ENCODE peak calls at places on chromosome 1, in four cellular contexts. D, L, Y and O are unnamed samples.

GRCh38 chr1:207283421-207283820 is 38.1 kb upstream of the CD55 start:
- DNase-seq in D (no peak), L (no peak), Y (no peak), O (no peak)

GRCh38 chr1:23530750-23531651 is at the start of gene E2F2:
- DNase-seq in D (peak; percentile 85), L (peak; percentile 88), Y (peak; percentile 96), O (peak; percentile 89)

GRCh38 chr1:162151900-162152829 is 82.7 kb downstream of the NOS1AP start:
- DNase-seq in D (no peak), L (peak; percentile 12), Y (no peak), O (no peak)

GRCh38 chr1:45444609-45445131 is 46.3 kb downstream of the TESK2 start:
- DNase-seq in D (no peak), L (no peak), Y (no peak), O (no peak)

GRCh38 chr1:205983925-205984725 is 19.1 kb downstream of the RAB7B start:
- DNase-seq in D (peak; percentile 40), L (peak; percentile 53), Y (peak; percentile 72), O (peak; percentile 9)

GRCh38 chr1:197268012-197268411 is at the start of gene CRB1:
- DNase-seq in D (peak; percentile 67), L (peak; percentile 5), Y (peak; percentile 9), O (peak; percentile 64)

GRCh38 chr1:9343269-9343668 is 50.6 kb downstream of the SPSB1 start:
- DNase-seq in D (no peak), L (no peak), Y (no peak), O (no peak)

GRCh38 chr1:18108313-18109057 is 887 bp downstream of the IGSF21 start:
- DNase-seq in D (no peak), L (no peak), Y (no peak), O (no peak)

GRCh38 chr1:65247419-65248359 is 61.7 kb upstream of the DNAJC6 start:
- DNase-seq in D (no peak), L (peak; percentile 100), Y (no peak), O (no peak)

GRCh38 chr1:25369241-25369640 is 31.1 kb downstream of the TMEM50A start:
- DNase-seq in D (no peak), L (peak; percentile 20), Y (no peak), O (no peak)

GRCh38 chr1:2349821-2350220 is 41.5 kb downstream of the MORN1 start:
- DNase-seq in D (no peak), L (no peak), Y (no peak), O (no peak)

GRCh38 chr1:24111264-24111997 is 504 bp downstream of the MYOM3 start:
- DNase-seq in D (no peak), L (no peak), Y (no peak), O (no peak)

GRCh38 chr1:12376236-12377064 is 146.6 kb downstream of the VPS13D start:
- DNase-seq in D (no peak), L (no peak), Y (no peak), O (no peak)

GRCh38 chr1:78519446-78519845 is 28.7 kb downstream of the PTGFR start:
- DNase-seq in D (no peak), L (peak; percentile 70), Y (no peak), O (no peak)

GRCh38 chr1:39369568-39369967 is 121.9 kb upstream of the BMP8A start:
- DNase-seq in D (no peak), L (no peak), Y (peak; percentile 21), O (no peak)

GRCh38 chr1:151294748-151295462 is 12.8 kb downstream of the ZNF687 start:
- DNase-seq in D (no peak), L (no peak), Y (no peak), O (no peak)

GRCh38 chr1:54922921-54923421 is 36.0 kb upstream of the DHCR24 start:
- DNase-seq in D (no peak), L (no peak), Y (no peak), O (no peak)

GRCh38 chr1:10378071-10378841 is 20.6 kb upstream of the PGD start:
- DNase-seq in D (no peak), L (peak; percentile 62), Y (no peak), O (no peak)

GRCh38 chr1:183653468-183653794 is 315 bp upstream of the APOBEC4 start:
- DNase-seq in D (no peak), L (no peak), Y (no peak), O (no peak)